ENCODE peak calls at places on chromosomes 2 and 18, in four cellular contexts. S is right lobe of liver, W is tibial artery, L is mammary epithelial cell. G is an unnamed sample.

GRCh38 chr2:172102858-172103359 is at the start of gene DLX2:
- DNase-seq in W (peak; percentile 73), L (peak; percentile 84), S (peak; percentile 78), G (peak; percentile 90)

GRCh38 chr2:6442252-6442651 is 423.5 kb downstream of the CMPK2 start:
- DNase-seq in L (no peak), W (no peak), S (no peak), G (no peak)

GRCh38 chr2:19614066-19614465 is 255.6 kb upstream of the OSR1 start:
- DNase-seq in S (no peak), L (peak; percentile 77), W (no peak), G (no peak)

GRCh38 chr2:67548317-67549095 is 151.4 kb downstream of the ETAA1 start:
- DNase-seq in S (no peak), L (no peak), W (no peak), G (no peak)

GRCh38 chr2:30349691-30350090 is 97.4 kb upstream of the LCLAT1 start:
- DNase-seq in W (no peak), L (no peak), S (no peak), G (no peak)

GRCh38 chr2:197908940-197909339 is 104.5 kb downstream of the PLCL1 start:
- DNase-seq in S (no peak), W (no peak), L (no peak), G (no peak)

GRCh38 chr18:27599202-27599829 is 414.2 kb upstream of the CHST9 start:
- DNase-seq in S (peak; percentile 58), L (peak; percentile 41), W (no peak), G (peak; percentile 61)

GRCh38 chr18:57881818-57882413 is 78.8 kb upstream of the ATP8B1 start:
- DNase-seq in W (peak; percentile 72), S (peak; percentile 69), L (peak; percentile 61), G (peak; percentile 72)

GRCh38 chr18:22385718-22386117 is 32.0 kb downstream of the CTAGE1 start:
- DNase-seq in W (no peak), L (peak; percentile 82), S (no peak), G (no peak)

DNA sequence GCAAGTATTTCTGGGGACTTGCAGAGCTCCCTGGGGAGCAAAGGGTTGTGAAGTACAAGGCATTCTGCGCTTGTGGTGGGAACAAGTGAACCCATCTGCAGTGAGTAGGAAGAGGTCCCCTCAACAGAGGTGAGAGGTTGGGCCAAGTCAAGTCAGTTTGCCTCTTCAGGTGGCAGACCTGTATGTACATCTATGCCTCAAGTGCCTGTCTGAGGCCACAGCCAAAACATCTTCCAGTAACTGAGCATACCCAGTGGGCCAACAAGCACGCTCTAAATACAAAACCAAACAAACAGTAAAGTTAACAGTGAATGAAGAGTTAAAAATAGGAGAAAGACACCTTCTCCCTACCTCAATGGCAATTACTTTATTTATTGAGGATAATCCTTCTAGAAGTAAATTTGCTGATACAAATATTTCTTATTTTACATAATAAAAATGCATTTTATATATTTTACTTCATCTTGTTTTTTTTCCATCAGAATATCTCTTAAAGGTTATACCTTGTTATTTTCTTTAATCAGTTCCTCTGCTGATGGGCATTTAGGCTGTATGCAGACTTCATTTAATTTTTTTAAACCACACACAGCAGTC is 2.5 kb downstream of the GYPC start:
- DNase-seq in L (no peak), W (no peak), S (no peak), G (no peak)
- H3K4me3 ChIP-seq in L (no peak overlapping the region), W (peak overlapping the region; percentile 85), S (no peak overlapping the region), G (no peak overlapping the region)

GRCh38 chr18:31648966-31649429 is 35.4 kb downstream of the B4GALT6 start:
- DNase-seq in W (no peak), L (peak; percentile 74), S (no peak), G (no peak)

GRCh38 chr18:31647354-31647753 is 37.0 kb downstream of the B4GALT6 start:
- DNase-seq in S (no peak), W (no peak), L (no peak), G (no peak)

GRCh38 chr18:31645411-31645810 is 39.0 kb downstream of the B4GALT6 start:
- DNase-seq in L (no peak), S (no peak), W (no peak), G (no peak)

GRCh38 chr18:31648458-31648857 is 35.9 kb downstream of the B4GALT6 start:
- DNase-seq in L (no peak), W (no peak), S (no peak), G (no peak)

DNA sequence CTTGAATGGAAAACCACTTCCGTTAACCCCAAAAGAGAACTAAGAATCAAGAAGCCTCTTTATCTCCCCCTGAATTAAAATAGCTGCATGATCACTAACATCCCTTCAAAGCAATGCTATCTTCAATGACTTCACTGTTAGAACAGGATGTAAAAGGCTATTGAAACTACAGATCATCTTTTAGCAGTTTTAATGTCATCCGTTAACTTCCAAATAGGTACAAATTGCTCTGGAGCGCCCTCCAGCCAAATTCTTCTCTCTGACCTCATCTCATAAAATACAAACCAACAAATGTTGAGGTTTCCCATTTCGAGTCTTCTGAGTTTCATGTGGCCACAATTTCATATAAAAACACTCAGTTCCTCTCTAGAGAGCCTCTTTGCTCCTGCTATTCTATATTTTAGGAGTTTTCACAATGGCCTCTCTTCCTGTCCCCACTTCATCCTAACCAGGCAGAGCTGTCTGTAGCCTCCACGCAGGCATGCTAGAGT is 38.0 kb downstream of the B4GALT6 start:
- DNase-seq in W (no peak), L (no peak), S (no peak), G (no peak)
- H3K4me1 ChIP-seq in W (no peaks in the 10 kb centered on the region), L (peaks cover 38% of the 10 kb centered on the region), S (no peaks in the 10 kb centered on the region), G (no peaks in the 10 kb centered on the region)

GRCh38 chr2:133674066-133674432 is 105.8 kb upstream of the NCKAP5 start:
- DNase-seq in L (no peak), W (no peak), S (no peak), G (no peak)
- H3K4me3 ChIP-seq in L (no peak overlapping the region), W (peak overlapping the region; percentile 46), S (no peak overlapping the region), G (no peak overlapping the region)

DNA sequence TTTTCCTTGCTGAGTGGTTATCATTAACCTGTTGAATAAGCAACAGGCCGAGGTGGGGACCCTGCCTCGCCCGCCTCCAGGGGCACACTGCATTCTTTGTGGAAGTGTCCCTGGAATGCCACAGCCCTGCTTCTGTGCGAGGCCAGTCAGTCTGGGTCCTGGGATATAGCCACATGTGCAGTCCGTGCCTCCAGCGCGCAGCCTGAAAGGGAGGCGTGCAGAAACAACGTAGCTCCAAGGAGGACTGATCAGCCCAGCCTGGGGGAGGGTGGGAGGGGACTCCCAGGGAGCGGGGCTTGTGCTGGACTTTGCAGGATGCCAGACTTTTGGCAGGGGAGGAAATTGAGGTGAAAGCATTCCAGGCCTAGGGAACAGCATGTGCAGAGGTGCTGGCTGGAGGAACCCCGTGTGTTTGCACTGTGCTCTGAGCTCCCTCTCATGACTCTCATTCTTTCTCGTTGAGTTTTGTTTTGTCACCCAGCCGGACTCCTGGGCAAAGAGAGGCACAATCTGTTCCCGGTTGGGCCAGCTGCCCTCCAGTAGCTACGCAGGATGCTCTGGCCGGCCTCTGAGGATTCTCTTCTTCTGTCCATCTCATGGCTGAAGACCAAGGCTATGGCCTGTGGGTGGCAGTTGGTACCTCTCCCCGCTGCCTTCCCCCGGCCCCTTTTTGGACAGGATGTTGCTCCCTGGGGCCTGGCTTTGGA is 39.7 kb downstream of the HPCAL1 start:
- DNase-seq in S (no peak), L (no peak), W (no peak), G (no peak)
- H3K4me1 ChIP-seq in S (no peaks in the 10 kb centered on the region), L (peaks cover 20% of the 10 kb centered on the region), W (no peaks in the 10 kb centered on the region), G (peaks cover 5% of the 10 kb centered on the region)

DNA sequence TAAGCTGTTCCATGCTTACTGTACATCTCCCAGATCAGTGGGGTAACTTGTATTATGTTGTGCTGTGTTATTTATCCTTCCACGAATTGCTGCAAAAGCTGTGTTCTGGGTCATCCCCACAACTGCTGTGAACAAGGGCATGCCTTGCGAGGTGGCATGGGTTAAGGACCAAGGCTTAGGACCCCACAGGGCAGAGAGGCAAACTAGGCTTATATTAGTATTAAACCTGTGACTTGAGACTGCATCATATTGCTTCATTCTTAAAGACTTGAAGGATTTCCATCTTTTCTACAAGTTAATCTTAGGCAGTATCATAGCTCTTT is 19.9 kb downstream of the RND3 start:
- DNase-seq in L (no peak), S (no peak), W (no peak), G (no peak)
- H3K4me3 ChIP-seq in L (no peak overlapping the region), S (no peak overlapping the region), W (no peak overlapping the region), G (no peak overlapping the region)

GRCh38 chr2:134234535-134234934 is 19.3 kb upstream of the MGAT5 start:
- DNase-seq in L (no peak), S (no peak), W (no peak), G (no peak)

GRCh38 chr2:134231965-134232340 is 21.9 kb upstream of the MGAT5 start:
- DNase-seq in S (no peak), L (peak; percentile 24), W (no peak), G (no peak)

GRCh38 chr2:134232461-134232860 is 21.4 kb upstream of the MGAT5 start:
- DNase-seq in L (no peak), W (no peak), S (no peak), G (no peak)

GRCh38 chr2:134233733-134234135 is 20.1 kb upstream of the MGAT5 start:
- DNase-seq in L (no peak), W (no peak), S (no peak), G (no peak)

DNA sequence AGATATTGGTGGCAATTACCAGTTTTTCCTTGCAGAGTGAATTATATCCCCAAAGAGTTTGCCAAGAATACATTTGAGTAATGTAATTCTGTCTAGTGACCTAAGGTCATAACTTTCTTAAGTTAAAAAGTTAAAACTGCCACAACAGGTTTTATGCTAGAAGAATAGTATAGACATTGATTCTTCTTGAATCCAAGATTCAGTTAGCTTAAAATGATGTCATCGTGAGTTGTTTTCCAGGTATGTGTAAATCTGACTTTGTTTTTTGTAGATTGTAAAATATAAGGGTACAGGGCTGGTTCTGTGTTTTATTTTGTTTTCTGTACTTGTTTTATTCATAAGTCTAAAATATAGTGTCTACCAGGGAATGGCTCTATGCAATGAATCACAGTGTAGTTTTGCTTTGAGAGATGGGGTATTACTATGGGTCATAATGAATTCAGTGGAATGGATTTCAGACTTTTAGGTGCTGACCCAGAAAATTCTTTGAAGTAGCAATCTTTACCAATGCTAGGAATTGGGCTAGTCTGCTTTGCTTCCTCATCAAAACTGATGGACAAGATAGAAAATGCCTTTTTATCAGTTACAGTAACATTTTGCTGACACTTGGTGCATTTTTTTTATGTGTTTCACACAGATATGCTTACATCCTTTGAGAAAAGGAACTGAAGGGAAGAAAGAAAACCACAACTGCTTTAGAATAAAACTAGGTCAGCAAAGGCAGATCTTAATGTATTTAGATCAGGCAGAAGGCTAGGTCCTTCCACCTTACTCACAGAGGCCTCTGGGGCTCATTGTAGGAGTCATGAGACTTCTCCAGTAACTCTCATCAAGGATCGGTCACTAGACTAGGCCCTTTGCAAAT is 20.8 kb upstream of the MGAT5 start:
- DNase-seq in W (no peak), L (peak; percentile 28), S (no peak), G (no peak)
- H3K4me1 ChIP-seq in W (peaks cover 6% of the 10 kb centered on the region), L (peaks cover 12% of the 10 kb centered on the region), S (no peaks in the 10 kb centered on the region), G (peaks cover 36% of the 10 kb centered on the region)

GRCh38 chr2:127776122-127776780 is 34.7 kb downstream of the WDR33 start:
- DNase-seq in W (no peak), S (no peak), L (no peak), G (no peak)

GRCh38 chr2:127778447-127778846 is 32.5 kb downstream of the WDR33 start:
- DNase-seq in L (no peak), W (no peak), S (no peak), G (no peak)

GRCh38 chr2:127778850-127779249 is 32.1 kb downstream of the WDR33 start:
- DNase-seq in S (no peak), W (no peak), L (no peak), G (no peak)
- H3K4me3 ChIP-seq in S (no peak overlapping the region), W (no peak overlapping the region), L (no peak overlapping the region), G (no peak overlapping the region)

G was measured in mucosa of descending colon.